ENCODE peak calls at places on chromosomes 5 and 9, in eight cellular contexts. E is neuronal stem cell; Q is CD8-positive, alpha-beta T cell; U is H1; H is lung; D is GM23338; V is breast epithelium; A is mesendoderm. J is an unnamed sample. For H3K36me3, the result is how much of the 10 kb centered on the place peaks cover.

GRCh38 chr5:15008476-15008875 is 136.9 kb upstream of the ANKH start:
- DNase-seq in E (no peak), Q (no peak), U (no peak), H (peak), D (peak), V (peak), A (peak), J (no peak)

GRCh38 chr9:101840694-101841188 is 102.3 kb upstream of the GRIN3A start:
- DNase-seq in E (no peak), Q (no peak), U (no peak), H (no peak), D (no peak), V (no peak), A (peak), J (no peak)

GRCh38 chr5:124001216-124001615 is 489.2 kb downstream of the CSNK1G3 start:
- DNase-seq in E (peak), Q (no peak), U (no peak), H (no peak), D (peak), V (no peak), A (peak), J (no peak)

GRCh38 chr9:126857261-126857960 is 3.0 kb upstream of the ZBTB34 start:
- DNase-seq in E (no peak), Q (no peak), U (no peak), H (no peak), D (no peak), V (peak), A (no peak), J (no peak)

GRCh38 chr9:83065233-83065632 is 2.3 kb upstream of the RASEF start:
- DNase-seq in E (no peak), Q (no peak), U (no peak), H (no peak), D (no peak), V (no peak), A (no peak), J (no peak)

GRCh38 chr5:55534436-55535198 is at the start of gene PLPP1:
- DNase-seq in E (peak), Q (peak), U (peak), H (peak), D (peak), V (peak), A (peak), J (peak)

GRCh38 chr9:131312246-131312645 is 22.7 kb downstream of the PLPP7 start:
- DNase-seq in E (no peak), Q (no peak), U (no peak), H (no peak), D (no peak), V (no peak), A (no peak), J (no peak)

GRCh38 chr5:60382761-60383160 is 317.2 kb downstream of the DEPDC1B start:
- DNase-seq in E (no peak), Q (no peak), U (no peak), H (no peak), D (peak), V (no peak), A (peak), J (peak)

GRCh38 chr5:71533614-71534013 is 53.5 kb upstream of the MCCC2 start:
- DNase-seq in E (no peak), Q (no peak), U (no peak), H (no peak), D (no peak), V (no peak), A (peak), J (no peak)

GRCh38 chr9:111937781-111938426 is 41.3 kb downstream of the UGCG start:
- DNase-seq in E (no peak), Q (peak), U (no peak), H (peak), D (no peak), V (no peak), A (no peak), J (no peak)

GRCh38 chr5:41264019-41264418 is 50.7 kb upstream of the C6 start:
- DNase-seq in E (no peak), Q (no peak), U (no peak), H (no peak), D (no peak), V (no peak), A (no peak), J (no peak)

GRCh38 chr5:122741681-122742080 is 33.2 kb upstream of the SNX2 start:
- DNase-seq in E (no peak), Q (no peak), U (no peak), H (no peak), D (no peak), V (no peak), A (peak), J (no peak)

GRCh38 chr9:89555016-89555415 is 49.8 kb upstream of the GADD45G start:
- DNase-seq in E (no peak), Q (no peak), U (no peak), H (no peak), D (no peak), V (no peak), A (no peak), J (no peak)

GRCh38 chr5:11851402-11851801 is 52.8 kb downstream of the CTNND2 start:
- DNase-seq in E (no peak), Q (no peak), U (no peak), H (no peak), D (no peak), V (peak), A (peak), J (no peak)

GRCh38 chr9:126491256-126491879 is 122.4 kb upstream of the LMX1B start:
- DNase-seq in E (peak), Q (peak), U (no peak), H (peak), D (peak), V (no peak), A (peak), J (no peak)

GRCh38 chr9:20683351-20684034 is 566 bp upstream of the FOCAD start:
- DNase-seq in E (no peak), Q (peak), U (no peak), H (peak), D (no peak), V (peak), A (peak), J (no peak)

GRCh38 chr9:88387733-88388202 is 476 bp upstream of the SPIN1 start:
- DNase-seq in E (no peak), Q (no peak), U (no peak), H (peak), D (peak), V (peak), A (peak), J (no peak)

GRCh38 chr5:30956251-30956650 is 237.2 kb upstream of the CDH6 start:
- DNase-seq in E (no peak), Q (no peak), U (no peak), H (no peak), D (no peak), V (no peak), A (no peak), J (no peak)

GRCh38 chr5:180169246-180170110 is 39.5 kb downstream of the RASGEF1C start:
- DNase-seq in E (no peak), Q (no peak), U (no peak), H (no peak), D (no peak), V (no peak), A (no peak), J (no peak)

GRCh38 chr5:50711280-50711679 is 44.8 kb downstream of the PARP8 start:
- DNase-seq in E (no peak), Q (peak), U (no peak), H (no peak), D (no peak), V (no peak), A (no peak), J (no peak)

GRCh38 chr5:74257645-74258328 is 382.7 kb downstream of the ENC1 start:
- DNase-seq in E (no peak), Q (no peak), U (no peak), H (peak), D (peak), V (peak), A (no peak), J (no peak)

GRCh38 chr9:27368317-27368985 is 71.5 kb upstream of the EQTN start:
- DNase-seq in E (peak), Q (no peak), U (no peak), H (no peak), D (no peak), V (no peak), A (peak), J (no peak)

GRCh38 chr5:36442796-36443195 is 141.1 kb upstream of the RANBP3L start:
- DNase-seq in E (no peak), Q (no peak), U (no peak), H (no peak), D (no peak), V (no peak), A (no peak), J (no peak)

GRCh38 chr5:95216136-95216955 is 68.5 kb downstream of the MCTP1 start:
- DNase-seq in E (no peak), Q (no peak), U (no peak), H (no peak), D (no peak), V (no peak), A (no peak), J (no peak)

GRCh38 chr9:126347911-126348760 is 21.5 kb downstream of the MVB12B start:
- DNase-seq in E (no peak), Q (no peak), U (no peak), H (peak), D (peak), V (peak), A (peak), J (no peak)

GRCh38 chr9:124814178-124814535 is 37.2 kb downstream of the OLFML2A start:
- DNase-seq in E (no peak), Q (no peak), U (no peak), H (no peak), D (no peak), V (peak), A (no peak), J (peak)

GRCh38 chr5:16757989-16758501 is 141.2 kb upstream of the RETREG1 start:
- DNase-seq in E (no peak), Q (no peak), U (no peak), H (no peak), D (no peak), V (no peak), A (no peak), J (no peak)
- H3K36me3 ChIP-seq in E (half or more), Q (under half), U (under half), H (under half), D (under half), V (under half), A (under half), J (under half)

GRCh38 chr9:2837915-2838314 is 6.0 kb downstream of the PUM3 start:
- DNase-seq in E (no peak), Q (no peak), U (no peak), H (no peak), D (no peak), V (no peak), A (no peak), J (no peak)

GRCh38 chr9:2838356-2838983 is 5.4 kb downstream of the PUM3 start:
- DNase-seq in E (no peak), Q (no peak), U (no peak), H (no peak), D (no peak), V (no peak), A (no peak), J (no peak)

GRCh38 chr9:2838984-2839367 is 4.9 kb downstream of the PUM3 start:
- DNase-seq in E (no peak), Q (no peak), U (no peak), H (no peak), D (no peak), V (no peak), A (no peak), J (no peak)

GRCh38 chr9:2833096-2833495 is 10.8 kb downstream of the PUM3 start:
- DNase-seq in E (no peak), Q (no peak), U (no peak), H (no peak), D (no peak), V (no peak), A (no peak), J (no peak)
- H3K36me3 ChIP-seq in E (half or more), Q (half or more), U (half or more), H (under half), D (half or more), V (under half), A (under half), J (half or more)

DNA sequence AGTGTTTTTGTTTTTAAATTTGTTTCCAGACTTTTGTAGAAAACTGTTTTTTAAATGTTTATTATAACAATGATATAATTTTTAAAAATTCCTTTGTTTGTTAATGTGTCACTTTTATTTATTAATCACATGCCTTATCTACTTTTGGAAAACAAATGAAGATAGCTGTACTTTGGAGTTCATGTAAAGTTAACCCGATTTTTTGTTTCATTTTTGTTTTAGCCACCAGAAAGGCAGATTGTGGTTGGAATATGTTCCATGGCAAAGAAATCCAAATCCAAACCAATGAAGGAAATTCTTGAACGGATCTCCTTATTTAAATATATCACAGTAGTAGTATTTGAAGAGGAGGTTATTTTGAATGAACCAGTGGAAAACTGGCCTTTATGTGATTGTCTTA is 13.1 kb downstream of the PPIP5K2 start:
- DNase-seq in E (no peak), Q (no peak), U (no peak), H (no peak), D (no peak), V (no peak), A (no peak), J (no peak)
- H3K36me3 ChIP-seq in E (half or more), Q (under half), U (under half), H (under half), D (under half), V (under half), A (under half), J (under half)

DNA sequence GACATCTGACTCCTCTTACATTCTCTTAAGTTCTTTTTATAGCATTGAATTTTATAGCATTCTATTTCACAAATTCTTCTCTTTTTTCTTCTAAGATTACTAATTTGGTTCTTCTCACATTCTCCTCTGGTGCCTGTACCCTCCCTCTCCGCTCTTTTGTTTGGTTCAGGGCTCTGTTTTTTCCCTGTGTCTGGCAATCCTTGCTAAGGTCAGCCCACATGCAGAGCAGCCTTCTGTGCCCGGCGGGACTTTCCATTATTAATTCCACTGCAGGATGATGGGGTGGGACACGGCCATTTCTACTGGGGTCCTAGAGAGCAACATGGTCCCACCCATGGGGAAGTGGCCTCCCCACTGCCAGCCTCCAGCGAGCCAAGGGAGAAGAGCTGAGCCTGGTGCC is 9.8 kb upstream of the TRAF2 start:
- DNase-seq in E (no peak), Q (no peak), U (no peak), H (no peak), D (no peak), V (no peak), A (no peak), J (no peak)
- H3K36me3 ChIP-seq in E (under half), Q (under half), U (under half), H (under half), D (under half), V (under half), A (under half), J (under half)

GRCh38 chr9:36357639-36358038 is 42.4 kb downstream of the RNF38 start:
- DNase-seq in E (no peak), Q (no peak), U (no peak), H (no peak), D (no peak), V (no peak), A (no peak), J (no peak)
- H3K36me3 ChIP-seq in E (half or more), Q (under half), U (under half), H (under half), D (under half), V (under half), A (under half), J (half or more)

DNA sequence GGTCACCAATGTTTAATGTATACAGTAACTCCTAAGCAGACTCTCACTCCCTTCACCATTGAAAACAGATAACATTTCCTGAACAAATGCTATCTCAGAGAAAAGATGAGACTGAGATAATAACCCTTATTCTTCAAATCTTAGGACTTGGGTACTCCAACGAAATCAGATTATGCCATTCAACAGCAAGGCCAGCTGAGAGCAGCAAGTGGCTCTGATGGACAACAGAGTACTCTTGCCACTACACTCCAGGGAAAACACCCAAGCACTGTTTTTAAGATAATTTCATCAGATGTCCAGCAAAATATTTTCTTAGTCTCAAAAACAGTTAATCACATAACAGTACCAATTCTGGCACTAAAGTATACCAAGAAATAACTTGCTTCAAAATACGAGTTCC is 10.1 kb downstream of the PPP2CA start:
- DNase-seq in E (no peak), Q (no peak), U (no peak), H (no peak), D (no peak), V (no peak), A (no peak), J (no peak)
- H3K36me3 ChIP-seq in E (half or more), Q (under half), U (under half), H (under half), D (under half), V (under half), A (under half), J (under half)

DNA sequence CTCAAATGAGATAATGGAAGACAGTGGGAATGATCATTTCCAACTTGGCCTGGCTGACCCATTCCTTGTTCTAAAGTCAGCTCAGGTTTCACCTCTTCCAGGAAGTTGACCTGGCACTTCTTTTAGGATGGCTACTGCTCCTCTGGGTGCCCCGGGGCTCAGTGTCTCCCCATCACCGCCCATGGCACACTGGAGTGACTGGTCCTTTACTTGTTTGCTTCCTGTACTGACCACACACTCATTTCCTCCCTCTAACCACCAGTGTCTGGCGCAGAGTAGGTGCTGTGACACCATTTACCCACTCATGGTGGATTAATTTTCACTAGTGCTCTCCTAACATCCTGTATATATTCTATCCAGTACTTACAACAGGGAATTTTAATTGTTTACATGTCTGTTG is 183.5 kb downstream of the CDK5RAP2 start:
- DNase-seq in E (no peak), Q (no peak), U (no peak), H (no peak), D (no peak), V (no peak), A (no peak), J (no peak)
- H3K36me3 ChIP-seq in E (half or more), Q (half or more), U (half or more), H (half or more), D (under half), V (under half), A (under half), J (half or more)

DNA sequence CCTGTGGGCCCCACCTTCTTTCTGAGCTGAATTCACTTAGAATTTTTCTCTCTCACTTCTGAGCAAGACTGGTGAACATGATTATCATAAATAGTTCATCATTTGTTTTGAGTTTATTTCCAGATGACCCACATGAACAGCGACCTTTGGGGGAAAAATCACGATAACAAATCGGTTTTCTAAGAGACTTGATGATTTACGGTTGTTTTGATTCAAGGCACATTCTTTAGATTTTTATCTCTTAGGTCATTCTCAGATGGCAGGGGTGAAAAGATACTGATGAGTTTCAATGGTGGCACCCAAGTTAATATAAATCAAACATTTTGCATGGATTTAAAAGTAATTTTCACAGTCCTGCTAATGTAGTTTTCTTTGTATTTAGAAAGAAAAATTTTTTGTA is 95.1 kb downstream of the DMXL1 start:
- DNase-seq in E (no peak), Q (no peak), U (no peak), H (no peak), D (peak), V (no peak), A (peak), J (no peak)
- H3K36me3 ChIP-seq in E (under half), Q (under half), U (under half), H (under half), D (under half), V (under half), A (under half), J (under half)

J was measured in WERI-Rb-1.